ENCODE peak calls at places on chromosomes 7 and 10, in ten cellular contexts. One of them, this sample, is unnamed.

GRCh38 chr10:129694633-129695356 is 227.8 kb downstream of the MGMT start:
- DNase-seq in psoas muscle: peak
- DNase-seq in CD8-positive, alpha-beta T cell: no peak
- DNase-seq in cardiac muscle cell: no peak
- DNase-seq in keratinocyte: no peak
- DNase-seq in spleen: no peak
- DNase-seq in Peyer's patch: peak
- DNase-seq in HFF-Myc: no peak
- DNase-seq in epithelial cell of esophagus: no peak
- DNase-seq in tibial artery: peak
- DNase-seq in this sample: no peak

GRCh38 chr10:84715911-84716310 is 387.5 kb downstream of the CCSER2 start:
- DNase-seq in psoas muscle: no peak
- DNase-seq in CD8-positive, alpha-beta T cell: no peak
- DNase-seq in cardiac muscle cell: peak
- DNase-seq in keratinocyte: no peak
- DNase-seq in spleen: no peak
- DNase-seq in Peyer's patch: no peak
- DNase-seq in HFF-Myc: no peak
- DNase-seq in epithelial cell of esophagus: peak
- DNase-seq in tibial artery: no peak
- DNase-seq in this sample: peak

GRCh38 chr7:127792528-127793342 is 140.7 kb downstream of the SND1 start:
- DNase-seq in psoas muscle: no peak
- DNase-seq in CD8-positive, alpha-beta T cell: peak
- DNase-seq in cardiac muscle cell: peak
- DNase-seq in keratinocyte: no peak
- DNase-seq in spleen: no peak
- DNase-seq in Peyer's patch: no peak
- DNase-seq in HFF-Myc: no peak
- DNase-seq in epithelial cell of esophagus: peak
- DNase-seq in tibial artery: no peak
- DNase-seq in this sample: no peak

GRCh38 chr10:60433684-60434083 is 44.0 kb upstream of the ANK3 start:
- DNase-seq in psoas muscle: no peak
- DNase-seq in CD8-positive, alpha-beta T cell: no peak
- DNase-seq in cardiac muscle cell: no peak
- DNase-seq in keratinocyte: no peak
- DNase-seq in spleen: no peak
- DNase-seq in Peyer's patch: no peak
- DNase-seq in HFF-Myc: peak
- DNase-seq in epithelial cell of esophagus: no peak
- DNase-seq in tibial artery: no peak
- DNase-seq in this sample: peak

GRCh38 chr10:48750019-48750418 is 65.3 kb downstream of the WDFY4 start:
- DNase-seq in psoas muscle: no peak
- DNase-seq in CD8-positive, alpha-beta T cell: no peak
- DNase-seq in cardiac muscle cell: no peak
- DNase-seq in keratinocyte: no peak
- DNase-seq in spleen: no peak
- DNase-seq in Peyer's patch: no peak
- DNase-seq in HFF-Myc: no peak
- DNase-seq in epithelial cell of esophagus: no peak
- DNase-seq in tibial artery: no peak
- DNase-seq in this sample: no peak

GRCh38 chr7:35241884-35242283 is 12.0 kb downstream of the TBX20 start:
- DNase-seq in psoas muscle: no peak
- DNase-seq in CD8-positive, alpha-beta T cell: no peak
- DNase-seq in cardiac muscle cell: no peak
- DNase-seq in keratinocyte: no peak
- DNase-seq in spleen: no peak
- DNase-seq in Peyer's patch: no peak
- DNase-seq in HFF-Myc: no peak
- DNase-seq in epithelial cell of esophagus: no peak
- DNase-seq in tibial artery: no peak
- DNase-seq in this sample: no peak

GRCh38 chr10:33386926-33387325 is 52.5 kb upstream of the NRP1 start:
- DNase-seq in psoas muscle: no peak
- DNase-seq in CD8-positive, alpha-beta T cell: no peak
- DNase-seq in cardiac muscle cell: no peak
- DNase-seq in keratinocyte: no peak
- DNase-seq in spleen: no peak
- DNase-seq in Peyer's patch: no peak
- DNase-seq in HFF-Myc: no peak
- DNase-seq in epithelial cell of esophagus: no peak
- DNase-seq in tibial artery: no peak
- DNase-seq in this sample: peak

GRCh38 chr7:131255242-131255641 is 72.4 kb upstream of the MKLN1 start:
- DNase-seq in psoas muscle: no peak
- DNase-seq in CD8-positive, alpha-beta T cell: no peak
- DNase-seq in cardiac muscle cell: no peak
- DNase-seq in keratinocyte: no peak
- DNase-seq in spleen: no peak
- DNase-seq in Peyer's patch: no peak
- DNase-seq in HFF-Myc: no peak
- DNase-seq in epithelial cell of esophagus: no peak
- DNase-seq in tibial artery: no peak
- DNase-seq in this sample: no peak

GRCh38 chr10:16314259-16314658 is 122.6 kb upstream of the PTER start:
- DNase-seq in psoas muscle: no peak
- DNase-seq in CD8-positive, alpha-beta T cell: no peak
- DNase-seq in cardiac muscle cell: no peak
- DNase-seq in keratinocyte: no peak
- DNase-seq in spleen: no peak
- DNase-seq in Peyer's patch: no peak
- DNase-seq in HFF-Myc: no peak
- DNase-seq in epithelial cell of esophagus: peak
- DNase-seq in tibial artery: no peak
- DNase-seq in this sample: no peak

GRCh38 chr10:124545756-124546369 is 84.2 kb downstream of the LHPP start:
- DNase-seq in psoas muscle: no peak
- DNase-seq in CD8-positive, alpha-beta T cell: no peak
- DNase-seq in cardiac muscle cell: no peak
- DNase-seq in keratinocyte: no peak
- DNase-seq in spleen: no peak
- DNase-seq in Peyer's patch: no peak
- DNase-seq in HFF-Myc: no peak
- DNase-seq in epithelial cell of esophagus: no peak
- DNase-seq in tibial artery: no peak
- DNase-seq in this sample: no peak

GRCh38 chr10:13990918-13991317 is 339.8 kb downstream of the FRMD4A start:
- DNase-seq in psoas muscle: no peak
- DNase-seq in CD8-positive, alpha-beta T cell: no peak
- DNase-seq in cardiac muscle cell: no peak
- DNase-seq in keratinocyte: no peak
- DNase-seq in spleen: no peak
- DNase-seq in Peyer's patch: no peak
- DNase-seq in HFF-Myc: no peak
- DNase-seq in epithelial cell of esophagus: no peak
- DNase-seq in tibial artery: no peak
- DNase-seq in this sample: peak

GRCh38 chr7:3312583-3312982 is 11.5 kb downstream of the SDK1 start:
- DNase-seq in psoas muscle: no peak
- DNase-seq in CD8-positive, alpha-beta T cell: no peak
- DNase-seq in cardiac muscle cell: no peak
- DNase-seq in keratinocyte: no peak
- DNase-seq in spleen: no peak
- DNase-seq in Peyer's patch: no peak
- DNase-seq in HFF-Myc: no peak
- DNase-seq in epithelial cell of esophagus: no peak
- DNase-seq in tibial artery: no peak
- DNase-seq in this sample: no peak

GRCh38 chr10:54067361-54067760 is 733.7 kb downstream of the PCDH15 start:
- DNase-seq in psoas muscle: no peak
- DNase-seq in CD8-positive, alpha-beta T cell: no peak
- DNase-seq in cardiac muscle cell: peak
- DNase-seq in keratinocyte: no peak
- DNase-seq in spleen: no peak
- DNase-seq in Peyer's patch: no peak
- DNase-seq in HFF-Myc: no peak
- DNase-seq in epithelial cell of esophagus: no peak
- DNase-seq in tibial artery: no peak
- DNase-seq in this sample: no peak

GRCh38 chr10:92123031-92123450 is 167.8 kb downstream of the CPEB3 start:
- DNase-seq in psoas muscle: no peak
- DNase-seq in CD8-positive, alpha-beta T cell: no peak
- DNase-seq in cardiac muscle cell: no peak
- DNase-seq in keratinocyte: no peak
- DNase-seq in spleen: no peak
- DNase-seq in Peyer's patch: no peak
- DNase-seq in HFF-Myc: no peak
- DNase-seq in epithelial cell of esophagus: peak
- DNase-seq in tibial artery: peak
- DNase-seq in this sample: peak
- H3K4me3 ChIP-seq in psoas muscle: no peak
- H3K4me3 ChIP-seq in CD8-positive, alpha-beta T cell: no peak
- H3K4me3 ChIP-seq in cardiac muscle cell: no peak
- H3K4me3 ChIP-seq in keratinocyte: no peak
- H3K4me3 ChIP-seq in spleen: no peak
- H3K4me3 ChIP-seq in Peyer's patch: no peak
- H3K4me3 ChIP-seq in HFF-Myc: no peak
- H3K4me3 ChIP-seq in epithelial cell of esophagus: no peak
- H3K4me3 ChIP-seq in tibial artery: no peak
- H3K4me3 ChIP-seq in this sample: no peak

GRCh38 chr7:19920705-19921104 is 147.3 kb upstream of the TMEM196 start:
- DNase-seq in psoas muscle: no peak
- DNase-seq in CD8-positive, alpha-beta T cell: no peak
- DNase-seq in cardiac muscle cell: no peak
- DNase-seq in keratinocyte: no peak
- DNase-seq in spleen: no peak
- DNase-seq in Peyer's patch: no peak
- DNase-seq in HFF-Myc: no peak
- DNase-seq in epithelial cell of esophagus: no peak
- DNase-seq in tibial artery: no peak
- DNase-seq in this sample: no peak
- TF ChIP-seq CTCF in psoas muscle: no peak
- TF ChIP-seq CTCF in CD8-positive, alpha-beta T cell: no peak
- TF ChIP-seq CTCF in cardiac muscle cell: no peak
- TF ChIP-seq CTCF in keratinocyte: no peak
- TF ChIP-seq CTCF in spleen: no peak
- TF ChIP-seq CTCF in Peyer's patch: no peak
- TF ChIP-seq CTCF in HFF-Myc: no peak
- TF ChIP-seq CTCF in epithelial cell of esophagus: no peak
- TF ChIP-seq CTCF in tibial artery: no peak
- TF ChIP-seq CTCF in this sample: no peak

GRCh38 chr10:99916776-99917175 is 93.0 kb downstream of the DNMBP start:
- DNase-seq in psoas muscle: no peak
- DNase-seq in CD8-positive, alpha-beta T cell: no peak
- DNase-seq in cardiac muscle cell: no peak
- DNase-seq in keratinocyte: no peak
- DNase-seq in spleen: no peak
- DNase-seq in Peyer's patch: no peak
- DNase-seq in HFF-Myc: no peak
- DNase-seq in epithelial cell of esophagus: no peak
- DNase-seq in tibial artery: no peak
- DNase-seq in this sample: no peak

GRCh38 chr10:99920486-99920885 is 89.3 kb downstream of the DNMBP start:
- DNase-seq in psoas muscle: no peak
- DNase-seq in CD8-positive, alpha-beta T cell: no peak
- DNase-seq in cardiac muscle cell: no peak
- DNase-seq in keratinocyte: no peak
- DNase-seq in spleen: no peak
- DNase-seq in Peyer's patch: no peak
- DNase-seq in HFF-Myc: no peak
- DNase-seq in epithelial cell of esophagus: no peak
- DNase-seq in tibial artery: no peak
- DNase-seq in this sample: no peak

GRCh38 chr10:99915414-99915813 is 94.3 kb downstream of the DNMBP start:
- DNase-seq in psoas muscle: no peak
- DNase-seq in CD8-positive, alpha-beta T cell: no peak
- DNase-seq in cardiac muscle cell: no peak
- DNase-seq in keratinocyte: no peak
- DNase-seq in spleen: no peak
- DNase-seq in Peyer's patch: no peak
- DNase-seq in HFF-Myc: no peak
- DNase-seq in epithelial cell of esophagus: no peak
- DNase-seq in tibial artery: no peak
- DNase-seq in this sample: no peak

GRCh38 chr10:99920901-99921300 is 88.8 kb downstream of the DNMBP start:
- DNase-seq in psoas muscle: no peak
- DNase-seq in CD8-positive, alpha-beta T cell: no peak
- DNase-seq in cardiac muscle cell: no peak
- DNase-seq in keratinocyte: no peak
- DNase-seq in spleen: no peak
- DNase-seq in Peyer's patch: no peak
- DNase-seq in HFF-Myc: no peak
- DNase-seq in epithelial cell of esophagus: peak
- DNase-seq in tibial artery: no peak
- DNase-seq in this sample: peak

DNA sequence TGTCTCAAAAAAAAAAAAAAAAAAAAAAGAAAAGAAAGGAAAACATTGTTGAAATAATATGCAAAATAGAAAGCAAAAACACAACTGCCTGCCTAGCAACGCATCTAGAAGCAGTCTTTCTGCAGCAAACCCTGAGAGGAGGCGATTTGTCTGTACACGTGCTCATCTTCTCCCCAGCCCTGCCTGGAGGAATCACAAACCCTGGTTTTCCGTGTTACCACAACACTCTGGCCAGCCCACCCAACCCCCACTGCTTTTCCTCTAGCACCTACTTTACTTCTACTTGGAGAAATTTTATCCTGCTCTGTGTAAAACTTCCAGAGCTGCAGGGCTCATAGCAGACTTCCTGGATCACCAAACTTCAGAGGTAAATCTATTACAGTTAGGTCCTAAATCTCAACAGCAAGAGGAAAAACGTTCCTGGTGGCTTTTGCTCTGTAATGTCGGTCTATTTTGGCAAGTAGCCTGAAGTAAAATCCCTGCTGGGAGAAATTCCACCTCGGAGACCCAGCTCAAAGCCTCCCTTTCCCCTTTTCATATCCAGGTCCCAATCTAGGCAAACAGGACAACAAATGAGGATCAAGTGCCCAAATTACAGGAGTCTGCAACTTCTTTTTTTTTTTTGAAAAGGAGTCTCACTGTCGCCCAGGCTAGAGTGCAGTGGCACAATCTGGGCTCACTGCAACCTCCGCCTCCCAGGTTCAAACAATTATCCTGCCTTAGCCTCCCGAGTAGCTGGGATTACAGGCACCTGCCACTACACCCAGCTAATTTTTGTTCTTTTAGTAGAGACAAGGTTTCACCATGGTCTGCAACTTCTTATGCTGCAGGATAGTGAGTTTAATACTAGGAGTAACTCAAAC is 91.6 kb downstream of the DNMBP start:
- DNase-seq in psoas muscle: peak
- DNase-seq in CD8-positive, alpha-beta T cell: no peak
- DNase-seq in cardiac muscle cell: peak
- DNase-seq in keratinocyte: no peak
- DNase-seq in spleen: no peak
- DNase-seq in Peyer's patch: no peak
- DNase-seq in HFF-Myc: peak
- DNase-seq in epithelial cell of esophagus: no peak
- DNase-seq in tibial artery: no peak
- DNase-seq in this sample: peak
- H3K4me3 ChIP-seq in psoas muscle: peak
- H3K4me3 ChIP-seq in CD8-positive, alpha-beta T cell: no peak
- H3K4me3 ChIP-seq in cardiac muscle cell: peak
- H3K4me3 ChIP-seq in keratinocyte: peak
- H3K4me3 ChIP-seq in spleen: no peak
- H3K4me3 ChIP-seq in Peyer's patch: no peak
- H3K4me3 ChIP-seq in HFF-Myc: no peak
- H3K4me3 ChIP-seq in epithelial cell of esophagus: no peak
- H3K4me3 ChIP-seq in tibial artery: peak
- H3K4me3 ChIP-seq in this sample: peak

GRCh38 chr7:114209968-114210367 is 204.6 kb upstream of the FOXP2 start:
- DNase-seq in psoas muscle: no peak
- DNase-seq in CD8-positive, alpha-beta T cell: no peak
- DNase-seq in cardiac muscle cell: no peak
- DNase-seq in keratinocyte: no peak
- DNase-seq in spleen: no peak
- DNase-seq in Peyer's patch: no peak
- DNase-seq in HFF-Myc: no peak
- DNase-seq in epithelial cell of esophagus: no peak
- DNase-seq in tibial artery: no peak
- DNase-seq in this sample: peak
- TF ChIP-seq CTCF in psoas muscle: no peak
- TF ChIP-seq CTCF in CD8-positive, alpha-beta T cell: no peak
- TF ChIP-seq CTCF in cardiac muscle cell: no peak
- TF ChIP-seq CTCF in keratinocyte: no peak
- TF ChIP-seq CTCF in spleen: no peak
- TF ChIP-seq CTCF in Peyer's patch: no peak
- TF ChIP-seq CTCF in HFF-Myc: peak
- TF ChIP-seq CTCF in epithelial cell of esophagus: no peak
- TF ChIP-seq CTCF in tibial artery: no peak
- TF ChIP-seq CTCF in this sample: no peak